ENCODE peak calls at places on chromosomes 1 and 21, in nine cellular contexts. K is gastrocnemius medialis, L is transverse colon, I is stomach, V is A549, S is erythroblast, Q is prostate gland, M is K562, F is heart left ventricle. B is an unnamed sample.

GRCh38 chr1:209728466-209728865 is 23.8 kb downstream of the HSD11B1 start:
- DNase-seq in K (no peak), L (no peak), I (no peak), V (no peak), S (no peak), Q (no peak), M (no peak), F (peak; percentile 30), B (no peak)

GRCh38 chr1:79549191-79549590 is 542.7 kb upstream of the ADGRL4 start:
- DNase-seq in K (no peak), L (no peak), I (no peak), V (no peak), S (no peak), Q (no peak), M (no peak), F (no peak), B (no peak)

GRCh38 chr21:43726686-43727570 is 8.0 kb downstream of the PDXK start:
- DNase-seq in K (no peak), L (no peak), I (no peak), V (peak; percentile 42), S (no peak), Q (no peak), M (no peak), F (peak; percentile 68), B (no peak)

GRCh38 chr21:29678616-29679015 is 261.2 kb downstream of the GRIK1 start:
- DNase-seq in K (no peak), L (no peak), I (no peak), V (no peak), S (no peak), Q (no peak), M (no peak), F (no peak), B (no peak)

GRCh38 chr1:79568411-79568810 is 561.9 kb upstream of the ADGRL4 start:
- DNase-seq in K (no peak), L (no peak), I (no peak), V (no peak), S (no peak), Q (no peak), M (no peak), F (no peak), B (no peak)

GRCh38 chr1:196181594-196181878 is 426.7 kb downstream of the KCNT2 start:
- DNase-seq in K (no peak), L (no peak), I (no peak), V (no peak), S (no peak), Q (no peak), M (no peak), F (no peak), B (no peak)

GRCh38 chr1:225467193-225468020 is 39.6 kb upstream of the LBR start:
- DNase-seq in K (peak; percentile 43), L (peak; percentile 81), I (peak; percentile 63), V (no peak), S (peak; percentile 78), Q (no peak), M (no peak), F (peak; percentile 79), B (no peak)

GRCh38 chr1:211705439-211706205 is 30.2 kb upstream of the NEK2 start:
- DNase-seq in K (no peak), L (no peak), I (no peak), V (no peak), S (no peak), Q (no peak), M (no peak), F (no peak), B (peak; percentile 25)

GRCh38 chr1:175152006-175152652 is 40.4 kb downstream of the KIAA0040 start:
- DNase-seq in K (peak; percentile 17), L (peak; percentile 66), I (peak; percentile 71), V (peak; percentile 38), S (peak; percentile 63), Q (peak; percentile 26), M (peak; percentile 87), F (no peak), B (no peak)

GRCh38 chr21:14850394-14850793 is 214.4 kb downstream of the NRIP1 start:
- DNase-seq in K (no peak), L (no peak), I (no peak), V (no peak), S (no peak), Q (no peak), M (no peak), F (no peak), B (no peak)

GRCh38 chr1:27031235-27032118 is 18.8 kb upstream of the TENT5B start:
- DNase-seq in K (peak; percentile 6), L (peak; percentile 89), I (peak; percentile 86), V (no peak), S (no peak), Q (peak; percentile 95), M (peak; percentile 23), F (peak; percentile 91), B (peak; percentile 60)

GRCh38 chr1:35726814-35727433 is 8.2 kb upstream of the C1orf216 start:
- DNase-seq in K (no peak), L (peak; percentile 41), I (peak; percentile 49), V (peak; percentile 52), S (peak; percentile 56), Q (peak; percentile 50), M (peak; percentile 72), F (peak; percentile 39), B (no peak)

GRCh38 chr1:238223067-238223640 is 332.4 kb upstream of the ZP4 start:
- DNase-seq in K (no peak), L (no peak), I (no peak), V (no peak), S (no peak), Q (no peak), M (no peak), F (no peak), B (peak; percentile 7)

GRCh38 chr1:44361478-44361877 is 6.4 kb upstream of the ERI3 start:
- DNase-seq in K (no peak), L (no peak), I (no peak), V (peak; percentile 10), S (peak; percentile 19), Q (no peak), M (peak; percentile 28), F (no peak), B (no peak)

GRCh38 chr1:245663373-245663772 is 508.6 kb downstream of the KIF26B start:
- DNase-seq in K (no peak), L (no peak), I (no peak), V (no peak), S (no peak), Q (no peak), M (no peak), F (no peak), B (no peak)

GRCh38 chr1:152997911-152998310 is 3.6 kb upstream of the SPRR3 start:
- DNase-seq in K (no peak), L (no peak), I (no peak), V (no peak), S (no peak), Q (no peak), M (no peak), F (no peak), B (no peak)

GRCh38 chr1:235090406-235091069 is 38.1 kb downstream of the TOMM20 start:
- DNase-seq in K (no peak), L (no peak), I (no peak), V (no peak), S (peak; percentile 12), Q (no peak), M (no peak), F (no peak), B (no peak)

GRCh38 chr1:7093297-7093696 is 308.0 kb downstream of the CAMTA1 start:
- DNase-seq in K (no peak), L (no peak), I (no peak), V (no peak), S (no peak), Q (no peak), M (no peak), F (no peak), B (no peak)

GRCh38 chr1:39632491-39633417 is 6.7 kb downstream of the HEYL start:
- DNase-seq in K (no peak), L (peak; percentile 29), I (peak; percentile 67), V (no peak), S (no peak), Q (peak; percentile 36), M (peak; percentile 81), F (peak; percentile 83), B (no peak)

GRCh38 chr21:20343186-20343585 is 655.0 kb upstream of the NCAM2 start:
- DNase-seq in K (no peak), L (no peak), I (no peak), V (no peak), S (no peak), Q (no peak), M (no peak), F (no peak), B (no peak)
- TF ChIP-seq POLR2A in K (no peak), L (no peak), I (no peak), V (no peak), S (no peak), Q (no peak), M (no peak), F (no peak), B (no peak)

GRCh38 chr1:219088778-219089557 is 84.7 kb upstream of the LYPLAL1 start:
- DNase-seq in K (peak; percentile 59), L (peak; percentile 14), I (peak; percentile 33), V (peak; percentile 97), S (peak; percentile 65), Q (no peak), M (peak; percentile 69), F (peak; percentile 77), B (peak; percentile 47)
- TF ChIP-seq POLR2A in K (no peak), L (no peak), I (no peak), V (no peak), S (no peak), Q (no peak), M (peak; percentile 58), F (no peak), B (no peak)

DNA sequence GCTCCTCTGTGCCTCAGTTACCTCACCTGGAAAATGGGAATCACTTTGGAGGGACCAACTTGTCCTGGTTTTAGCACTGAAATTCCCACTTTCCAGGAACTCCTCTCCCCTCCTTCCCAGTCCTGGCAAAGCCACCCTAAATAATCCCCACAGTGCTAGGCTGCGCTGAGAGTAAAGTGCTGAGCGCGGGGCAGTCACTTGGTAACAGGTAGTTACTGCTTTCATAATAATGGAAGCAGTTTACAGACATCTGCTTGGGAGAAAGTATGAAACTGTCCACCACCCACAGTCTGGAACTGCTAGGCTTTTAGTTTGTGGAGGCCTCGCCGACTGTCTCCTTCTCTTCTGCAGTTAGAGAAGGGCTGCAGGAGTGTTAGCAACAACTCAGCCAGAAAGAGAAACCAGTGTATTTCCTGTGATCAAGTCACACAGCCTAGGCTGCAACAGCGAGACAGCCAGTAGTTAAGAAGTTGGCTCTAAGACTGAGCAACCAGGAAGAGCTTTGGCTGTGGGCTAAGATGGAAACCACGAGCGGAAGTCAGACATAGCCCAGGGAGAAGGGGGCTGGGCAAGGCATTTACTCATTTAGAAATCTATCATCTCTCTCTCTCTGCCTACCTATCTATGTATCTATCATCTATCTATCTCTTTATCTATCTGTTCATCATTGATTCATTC is 30.8 kb upstream of the ABCG1 start:
- DNase-seq in K (peak; percentile 10), L (peak; percentile 61), I (peak; percentile 50), V (no peak), S (no peak), Q (no peak), M (no peak), F (peak; percentile 54), B (no peak)
- TF ChIP-seq POLR2A in K (no peak), L (peak; percentile 23), I (no peak), V (no peak), S (no peak), Q (no peak), M (no peak), F (no peak), B (no peak)

DNA sequence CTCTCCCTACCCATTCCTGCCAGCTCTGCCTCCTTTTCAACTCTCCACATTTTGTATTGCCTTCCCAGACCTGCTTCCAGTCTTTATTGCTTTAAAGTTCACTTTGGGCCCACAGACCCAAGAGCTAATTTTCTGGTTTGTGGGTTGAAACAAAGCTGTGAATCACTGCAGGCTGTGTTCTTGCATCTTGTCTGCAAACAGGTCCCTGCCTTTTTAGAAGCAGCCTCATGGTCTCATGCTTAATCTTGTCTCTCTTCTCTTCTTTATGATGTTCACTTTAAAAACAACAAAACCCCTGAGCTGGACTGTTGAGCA is 3.8 kb downstream of the BTG2 start:
- DNase-seq in K (no peak), L (no peak), I (no peak), V (no peak), S (no peak), Q (no peak), M (no peak), F (no peak), B (no peak)
- TF ChIP-seq POLR2A in K (no peak), L (no peak), I (no peak), V (no peak), S (no peak), Q (peak; percentile 17), M (no peak), F (no peak), B (no peak)

B was measured in H54.